ENCODE peak calls at places on chromosomes 1 and 21, in eight cellular contexts. X, T, V, Y, C, E, I and U are unnamed samples.

GRCh38 chr1:243268284-243268653 is 12.4 kb downstream of the SDCCAG8 start:
- DNase-seq in C (no peak), V (no peak), I (no peak), T (no peak), E (peak), X (no peak), Y (no peak), U (no peak)

GRCh38 chr21:45456014-45456835 is 51.3 kb downstream of the COL18A1 start:
- DNase-seq in E (no peak), C (no peak), T (no peak), I (no peak), V (no peak), Y (no peak), X (no peak), U (no peak)

GRCh38 chr1:223074901-223075300 is 68.1 kb downstream of the TLR5 start:
- DNase-seq in I (no peak), X (no peak), Y (no peak), T (no peak), C (no peak), V (no peak), E (no peak), U (no peak)

GRCh38 chr1:182826892-182827291 is 12.3 kb upstream of the DHX9 start:
- DNase-seq in I (no peak), Y (no peak), X (no peak), E (no peak), T (no peak), V (no peak), C (no peak), U (no peak)

GRCh38 chr1:39701092-39701460 is 9.8 kb upstream of the HPCAL4 start:
- DNase-seq in I (no peak), Y (no peak), E (peak), C (no peak), X (no peak), V (no peak), T (no peak), U (no peak)

GRCh38 chr1:9711466-9712020 is 60.0 kb downstream of the PIK3CD start:
- DNase-seq in T (no peak), Y (no peak), V (no peak), E (no peak), X (no peak), C (no peak), I (no peak), U (no peak)

GRCh38 chr1:101995984-101996731 is 568 bp downstream of the OLFM3 start:
- DNase-seq in V (no peak), Y (peak), E (no peak), I (no peak), T (no peak), X (no peak), C (no peak), U (no peak)

GRCh38 chr21:38343691-38344090 is 86.9 kb downstream of the KCNJ15 start:
- DNase-seq in E (peak), Y (no peak), X (no peak), V (no peak), T (no peak), I (no peak), C (no peak), U (no peak)

GRCh38 chr1:47527653-47528272 is 89.9 kb downstream of the FOXD2 start:
- DNase-seq in I (no peak), V (no peak), T (no peak), E (peak), C (peak), Y (no peak), X (no peak), U (no peak)